ENCODE peak calls at places on chromosomes 6 and 20, in five cellular contexts. One of them, this sample, is unnamed.
A peak's percentile ranks its signal among the peaks of the same experiment; 100 is the strongest.

GRCh38 chr20:2599265-2600060 is 53.0 kb upstream of the NOP56 start:
- DNase-seq in gastrocnemius medialis: no peak
- DNase-seq in kidney: no peak
- DNase-seq in A549: no peak
- DNase-seq in OCI-LY7: no peak
- DNase-seq in this sample: peak; percentile 57

GRCh38 chr6:141610741-141611140 is 522.0 kb upstream of the GJE1 start:
- DNase-seq in gastrocnemius medialis: no peak
- DNase-seq in OCI-LY7: no peak
- DNase-seq in A549: peak; percentile 11
- DNase-seq in kidney: peak; percentile 22
- DNase-seq in this sample: peak; percentile 6

GRCh38 chr6:30854641-30855040 is 29.7 kb upstream of the DDR1 start:
- DNase-seq in A549: no peak
- DNase-seq in gastrocnemius medialis: no peak
- DNase-seq in kidney: no peak
- DNase-seq in OCI-LY7: no peak
- DNase-seq in this sample: no peak

GRCh38 chr6:119845161-119845560 is 495.6 kb upstream of the MAN1A1 start:
- DNase-seq in gastrocnemius medialis: no peak
- DNase-seq in kidney: no peak
- DNase-seq in OCI-LY7: no peak
- DNase-seq in A549: no peak
- DNase-seq in this sample: no peak

GRCh38 chr6:76837564-76837963 is 625.7 kb downstream of the HTR1B start:
- DNase-seq in gastrocnemius medialis: no peak
- DNase-seq in A549: no peak
- DNase-seq in OCI-LY7: no peak
- DNase-seq in kidney: no peak
- DNase-seq in this sample: no peak

GRCh38 chr20:7976015-7976414 is 35.8 kb upstream of the HAO1 start:
- DNase-seq in A549: no peak
- DNase-seq in OCI-LY7: no peak
- DNase-seq in kidney: no peak
- DNase-seq in gastrocnemius medialis: no peak
- DNase-seq in this sample: no peak

GRCh38 chr6:13303668-13304017 is 24.7 kb downstream of the TBC1D7 start:
- DNase-seq in A549: no peak
- DNase-seq in kidney: no peak
- DNase-seq in gastrocnemius medialis: peak; percentile 67
- DNase-seq in OCI-LY7: peak; percentile 73
- DNase-seq in this sample: peak; percentile 87

GRCh38 chr20:401682-402495 is 6.2 kb upstream of the RBCK1 start:
- DNase-seq in gastrocnemius medialis: no peak
- DNase-seq in kidney: no peak
- DNase-seq in A549: peak; percentile 100
- DNase-seq in OCI-LY7: peak; percentile 74
- DNase-seq in this sample: peak; percentile 51

GRCh38 chr6:52539607-52540006 is 37.3 kb downstream of the TRAM2 start:
- DNase-seq in OCI-LY7: no peak
- DNase-seq in A549: no peak
- DNase-seq in gastrocnemius medialis: no peak
- DNase-seq in kidney: no peak
- DNase-seq in this sample: no peak

GRCh38 chr20:15708984-15709598 is 864.2 kb downstream of the KIF16B start:
- DNase-seq in gastrocnemius medialis: peak; percentile 11
- DNase-seq in A549: peak; percentile 59
- DNase-seq in OCI-LY7: peak; percentile 41
- DNase-seq in kidney: peak; percentile 64
- DNase-seq in this sample: peak; percentile 32

GRCh38 chr6:30988209-30988825 is 4.8 kb downstream of the MUC21 start:
- DNase-seq in gastrocnemius medialis: no peak
- DNase-seq in OCI-LY7: no peak
- DNase-seq in kidney: no peak
- DNase-seq in A549: no peak
- DNase-seq in this sample: no peak

GRCh38 chr20:3752386-3752759 is 15.2 kb downstream of the ADISSP start:
- DNase-seq in gastrocnemius medialis: no peak
- DNase-seq in OCI-LY7: no peak
- DNase-seq in kidney: peak; percentile 66
- DNase-seq in A549: no peak
- DNase-seq in this sample: no peak

GRCh38 chr20:44314870-44315269 is 3.9 kb upstream of the FITM2 start:
- DNase-seq in gastrocnemius medialis: no peak
- DNase-seq in kidney: no peak
- DNase-seq in OCI-LY7: no peak
- DNase-seq in A549: no peak
- DNase-seq in this sample: no peak

GRCh38 chr20:50283922-50284810 is 93.5 kb downstream of the CEBPB start:
- DNase-seq in OCI-LY7: no peak
- DNase-seq in kidney: peak; percentile 91
- DNase-seq in A549: peak; percentile 80
- DNase-seq in gastrocnemius medialis: peak; percentile 89
- DNase-seq in this sample: no peak

GRCh38 chr6:125748534-125749111 is 809 bp upstream of the HEY2 start:
- DNase-seq in kidney: no peak
- DNase-seq in gastrocnemius medialis: no peak
- DNase-seq in A549: no peak
- DNase-seq in OCI-LY7: no peak
- DNase-seq in this sample: peak; percentile 25

GRCh38 chr6:114342826-114343781 is at the start of gene HS3ST5:
- DNase-seq in kidney: peak; percentile 76
- DNase-seq in gastrocnemius medialis: no peak
- DNase-seq in OCI-LY7: no peak
- DNase-seq in A549: peak; percentile 36
- DNase-seq in this sample: peak; percentile 14

GRCh38 chr6:148407372-148407771 is 64.7 kb downstream of the SASH1 start:
- DNase-seq in gastrocnemius medialis: peak; percentile 34
- DNase-seq in kidney: no peak
- DNase-seq in OCI-LY7: no peak
- DNase-seq in A549: peak; percentile 30
- DNase-seq in this sample: peak; percentile 88

GRCh38 chr6:6330407-6330806 is 9.9 kb upstream of the F13A1 start:
- DNase-seq in gastrocnemius medialis: no peak
- DNase-seq in OCI-LY7: peak; percentile 39
- DNase-seq in kidney: no peak
- DNase-seq in A549: no peak
- DNase-seq in this sample: no peak

GRCh38 chr6:166877906-166878305 is 78.4 kb downstream of the RNASET2 start:
- DNase-seq in OCI-LY7: no peak
- DNase-seq in A549: no peak
- DNase-seq in kidney: no peak
- DNase-seq in gastrocnemius medialis: no peak
- DNase-seq in this sample: no peak

GRCh38 chr6:53326372-53327016 is 22.3 kb downstream of the ELOVL5 start:
- DNase-seq in gastrocnemius medialis: no peak
- DNase-seq in OCI-LY7: no peak
- DNase-seq in kidney: no peak
- DNase-seq in A549: peak; percentile 76
- DNase-seq in this sample: peak; percentile 95

GRCh38 chr6:51398793-51399192 is 580.1 kb downstream of the TFAP2B start:
- DNase-seq in A549: no peak
- DNase-seq in gastrocnemius medialis: no peak
- DNase-seq in OCI-LY7: no peak
- DNase-seq in kidney: no peak
- DNase-seq in this sample: no peak

GRCh38 chr6:44016131-44016870 is 111.0 kb downstream of the MRPL14 start:
- DNase-seq in OCI-LY7: no peak
- DNase-seq in A549: no peak
- DNase-seq in kidney: peak; percentile 17
- DNase-seq in gastrocnemius medialis: no peak
- DNase-seq in this sample: no peak

GRCh38 chr6:154569136-154569862 is 58.8 kb upstream of the CNKSR3 start:
- DNase-seq in OCI-LY7: no peak
- DNase-seq in kidney: no peak
- DNase-seq in gastrocnemius medialis: no peak
- DNase-seq in A549: no peak
- DNase-seq in this sample: no peak

GRCh38 chr6:24183584-24183983 is 57.6 kb downstream of the NRSN1 start:
- DNase-seq in OCI-LY7: no peak
- DNase-seq in gastrocnemius medialis: no peak
- DNase-seq in A549: no peak
- DNase-seq in kidney: no peak
- DNase-seq in this sample: no peak

GRCh38 chr20:2109425-2110210 is 8.0 kb downstream of the STK35 start:
- DNase-seq in OCI-LY7: no peak
- DNase-seq in gastrocnemius medialis: peak; percentile 85
- DNase-seq in A549: no peak
- DNase-seq in kidney: peak; percentile 80
- DNase-seq in this sample: peak; percentile 27

GRCh38 chr6:134170844-134171243 is 118.4 kb upstream of the SLC2A12 start:
- DNase-seq in A549: no peak
- DNase-seq in gastrocnemius medialis: peak; percentile 61
- DNase-seq in kidney: no peak
- DNase-seq in OCI-LY7: no peak
- DNase-seq in this sample: peak; percentile 64

GRCh38 chr6:3252369-3252768 is 6.4 kb upstream of the PSMG4 start:
- DNase-seq in OCI-LY7: no peak
- DNase-seq in kidney: no peak
- DNase-seq in A549: no peak
- DNase-seq in gastrocnemius medialis: no peak
- DNase-seq in this sample: no peak

GRCh38 chr6:15246217-15247211 is 645 bp downstream of the JARID2 start:
- DNase-seq in kidney: no peak
- DNase-seq in gastrocnemius medialis: no peak
- DNase-seq in A549: no peak
- DNase-seq in OCI-LY7: no peak
- DNase-seq in this sample: peak; percentile 29

GRCh38 chr6:30819287-30819917 is 64.9 kb upstream of the DDR1 start:
- DNase-seq in gastrocnemius medialis: no peak
- DNase-seq in kidney: no peak
- DNase-seq in OCI-LY7: no peak
- DNase-seq in A549: no peak
- DNase-seq in this sample: no peak

GRCh38 chr20:58621906-58622548 is 29.1 kb upstream of the STX16 start:
- DNase-seq in kidney: peak; percentile 14
- DNase-seq in A549: peak; percentile 30
- DNase-seq in OCI-LY7: no peak
- DNase-seq in gastrocnemius medialis: no peak
- DNase-seq in this sample: no peak
- TF ChIP-seq CTCF in kidney: no peak
- TF ChIP-seq CTCF in A549: no peak
- TF ChIP-seq CTCF in OCI-LY7: no peak
- TF ChIP-seq CTCF in gastrocnemius medialis: no peak
- TF ChIP-seq CTCF in this sample: peak; percentile 30

GRCh38 chr6:128161263-128161662 is 260.4 kb upstream of the THEMIS start:
- DNase-seq in A549: no peak
- DNase-seq in kidney: no peak
- DNase-seq in OCI-LY7: no peak
- DNase-seq in gastrocnemius medialis: no peak
- DNase-seq in this sample: no peak
- H3K4me1 ChIP-seq in A549: no peaks in the 10 kb centered on the region
- H3K4me1 ChIP-seq in kidney: no peaks in the 10 kb centered on the region
- H3K4me1 ChIP-seq in OCI-LY7: no peaks in the 10 kb centered on the region
- H3K4me1 ChIP-seq in gastrocnemius medialis: peaks cover 8% of the 10 kb centered on the region
- H3K4me1 ChIP-seq in this sample: no peaks in the 10 kb centered on the region

GRCh38 chr20:18650224-18650623 is 62.4 kb downstream of the DTD1 start:
- DNase-seq in OCI-LY7: no peak
- DNase-seq in kidney: no peak
- DNase-seq in gastrocnemius medialis: no peak
- DNase-seq in A549: no peak
- DNase-seq in this sample: no peak

GRCh38 chr20:18645196-18645745 is 57.4 kb downstream of the DTD1 start:
- DNase-seq in gastrocnemius medialis: no peak
- DNase-seq in A549: no peak
- DNase-seq in OCI-LY7: no peak
- DNase-seq in kidney: no peak
- DNase-seq in this sample: no peak

GRCh38 chr20:18647777-18648176 is 59.9 kb downstream of the DTD1 start:
- DNase-seq in kidney: no peak
- DNase-seq in A549: no peak
- DNase-seq in OCI-LY7: no peak
- DNase-seq in gastrocnemius medialis: no peak
- DNase-seq in this sample: no peak

GRCh38 chr20:18645851-18646250 is 58.0 kb downstream of the DTD1 start:
- DNase-seq in kidney: no peak
- DNase-seq in OCI-LY7: no peak
- DNase-seq in gastrocnemius medialis: no peak
- DNase-seq in A549: no peak
- DNase-seq in this sample: no peak
- TF ChIP-seq CTCF in kidney: no peak
- TF ChIP-seq CTCF in OCI-LY7: no peak
- TF ChIP-seq CTCF in gastrocnemius medialis: no peak
- TF ChIP-seq CTCF in A549: no peak
- TF ChIP-seq CTCF in this sample: no peak

DNA sequence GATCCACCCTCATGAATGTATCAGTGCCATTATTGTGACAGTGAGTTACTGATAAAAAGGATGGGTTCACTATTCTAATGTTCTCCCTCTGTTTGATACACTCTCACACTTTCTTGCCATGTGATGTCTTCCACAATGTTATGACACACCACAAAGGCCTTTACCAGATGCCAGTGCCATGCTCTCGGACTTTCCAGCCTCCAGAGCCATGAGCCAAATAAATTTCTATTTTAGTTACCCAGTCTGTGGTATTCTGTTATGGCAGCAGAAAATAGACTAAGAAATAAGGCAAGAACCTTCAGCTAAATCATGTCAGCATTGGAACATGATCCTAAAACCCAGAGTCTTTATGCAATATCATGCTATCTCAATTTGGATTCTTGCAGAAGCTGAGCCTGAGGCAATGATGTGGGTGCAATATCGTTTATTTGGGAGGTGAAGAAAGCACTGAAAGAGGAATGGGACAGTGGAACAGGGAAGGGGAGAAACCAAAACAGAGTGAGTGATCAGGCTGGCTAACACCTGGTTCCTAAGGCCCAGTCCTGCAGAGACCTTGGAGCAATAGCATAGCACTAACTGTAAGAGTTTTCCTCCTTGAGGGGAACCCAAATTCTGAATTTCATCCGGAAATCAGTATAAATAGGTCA is 130.4 kb upstream of the LRFN2 start:
- DNase-seq in kidney: no peak
- DNase-seq in gastrocnemius medialis: no peak
- DNase-seq in A549: no peak
- DNase-seq in OCI-LY7: no peak
- DNase-seq in this sample: no peak
- H3K4me1 ChIP-seq in kidney: peaks cover 5% of the 10 kb centered on the region
- H3K4me1 ChIP-seq in gastrocnemius medialis: no peaks in the 10 kb centered on the region
- H3K4me1 ChIP-seq in A549: peaks cover 13% of the 10 kb centered on the region
- H3K4me1 ChIP-seq in OCI-LY7: peaks cover 44% of the 10 kb centered on the region
- H3K4me1 ChIP-seq in this sample: peaks cover 36% of the 10 kb centered on the region

This sample was measured in cardiac muscle cell.